ENCODE peak calls at places on chromosomes 5 and 9, in eight cellular contexts. H is cardiac muscle cell; A is CD4-positive, alpha-beta memory T cell; E is psoas muscle; N is aorta; C is fibroblast of lung; L is A549; R is stomach. K is an unnamed sample. For H3K4me1, the result is how much of the 10 kb centered on the place peaks cover.

GRCh38 chr5:149749481-149750365 is 19.6 kb downstream of the PPARGC1B start:
- DNase-seq in L (no peak), H (no peak), C (no peak), R (no peak), A (no peak), N (no peak), E (no peak), K (no peak)

GRCh38 chr9:31873717-31874116 is 510.7 kb upstream of the ACO1 start:
- DNase-seq in R (no peak), E (no peak), H (no peak), L (no peak), N (no peak), A (no peak), C (no peak), K (no peak)

GRCh38 chr9:2576631-2577030 is 45.0 kb upstream of the VLDLR start:
- DNase-seq in L (no peak), C (peak), R (no peak), H (no peak), E (no peak), A (no peak), N (no peak), K (no peak)

GRCh38 chr5:136128416-136128935 is 4.2 kb upstream of the SMAD5 start:
- DNase-seq in E (no peak), C (no peak), N (no peak), L (no peak), A (no peak), H (no peak), R (no peak), K (no peak)

GRCh38 chr5:71601222-71602026 is 14.3 kb downstream of the MCCC2 start:
- DNase-seq in R (peak), A (peak), E (no peak), L (peak), H (peak), C (peak), N (no peak), K (peak)

GRCh38 chr5:141934099-141934844 is 10.6 kb downstream of the DELE1 start:
- DNase-seq in L (no peak), C (no peak), R (peak), H (no peak), E (no peak), N (peak), A (no peak), K (no peak)

GRCh38 chr9:94903961-94904421 is 177.5 kb downstream of the AOPEP start:
- DNase-seq in N (no peak), L (peak), H (no peak), C (no peak), E (no peak), A (no peak), R (no peak), K (no peak)

GRCh38 chr9:2718698-2719033 is 1.4 kb downstream of the KCNV2 start:
- DNase-seq in L (no peak), R (no peak), E (no peak), A (no peak), C (no peak), H (no peak), N (no peak), K (no peak)

GRCh38 chr9:100601216-100601615 is 23.3 kb downstream of the CAVIN4 start:
- DNase-seq in N (no peak), A (peak), E (no peak), L (peak), C (peak), H (peak), R (peak), K (peak)

GRCh38 chr5:111914957-111915356 is 158.0 kb upstream of the NREP start:
- DNase-seq in E (no peak), N (no peak), H (no peak), C (no peak), A (no peak), L (no peak), R (no peak), K (no peak)

GRCh38 chr5:151622367-151623097 is 31.4 kb upstream of the FAT2 start:
- DNase-seq in H (no peak), L (no peak), C (no peak), N (no peak), E (no peak), A (no peak), R (no peak), K (no peak)

GRCh38 chr5:77374686-77375085 is 117.4 kb downstream of the WDR41 start:
- DNase-seq in A (no peak), N (no peak), H (no peak), E (no peak), L (no peak), C (no peak), R (no peak), K (no peak)

GRCh38 chr5:38497946-38498345 is 58.5 kb downstream of the LIFR start:
- DNase-seq in N (no peak), L (peak), E (no peak), H (no peak), R (no peak), A (no peak), C (peak), K (no peak)

GRCh38 chr9:129867138-129868032 is 32.1 kb downstream of the USP20 start:
- DNase-seq in C (no peak), E (no peak), H (no peak), L (no peak), R (no peak), A (no peak), N (no peak), K (no peak)

GRCh38 chr5:62259699-62260220 is 46.2 kb upstream of the KIF2A start:
- DNase-seq in N (no peak), C (no peak), H (no peak), R (no peak), A (no peak), L (no peak), E (no peak), K (no peak)

GRCh38 chr5:45179686-45180085 is 370.9 kb downstream of the MRPS30 start:
- DNase-seq in N (no peak), H (no peak), E (no peak), R (no peak), L (no peak), A (no peak), C (no peak), K (no peak)

GRCh38 chr5:98268162-98268860 is 505.2 kb upstream of the RGMB start:
- DNase-seq in C (no peak), L (no peak), E (no peak), A (no peak), R (no peak), N (no peak), H (no peak), K (no peak)

GRCh38 chr9:122264360-122265264 is at the start of the genes MRRF and RBM18:
- DNase-seq in L (peak), H (peak), A (peak), C (peak), E (peak), R (peak), N (peak), K (peak)

GRCh38 chr9:129595903-129596540 is 24.9 kb downstream of the C9orf50 start:
- DNase-seq in E (no peak), A (no peak), C (no peak), R (no peak), H (no peak), L (no peak), N (no peak), K (no peak)

GRCh38 chr5:171120986-171121622 is 187.9 kb upstream of the TLX3 start:
- DNase-seq in H (no peak), N (no peak), L (no peak), E (no peak), R (no peak), A (no peak), C (no peak), K (no peak)

GRCh38 chr9:19229725-19230355 is 653 bp upstream of the DENND4C start:
- DNase-seq in C (no peak), A (peak), N (peak), E (no peak), H (peak), R (no peak), L (peak), K (peak)

GRCh38 chr5:112737472-112738179 is at the start of gene APC:
- DNase-seq in H (peak), A (peak), R (peak), L (peak), C (peak), N (peak), E (peak), K (peak)

GRCh38 chr5:7494446-7495132 is 98.7 kb downstream of the ADCY2 start:
- DNase-seq in R (no peak), L (no peak), A (no peak), N (no peak), C (no peak), H (no peak), E (peak), K (no peak)

GRCh38 chr9:37971107-37971459 is 67.2 kb upstream of the SLC25A51 start:
- DNase-seq in C (no peak), H (no peak), A (no peak), N (peak), E (no peak), L (no peak), R (no peak), K (no peak)

GRCh38 chr9:70110194-70111041 is 66.8 kb downstream of the MAMDC2 start:
- DNase-seq in C (no peak), A (no peak), R (no peak), H (no peak), E (no peak), L (no peak), N (no peak), K (no peak)

GRCh38 chr5:77569409-77569808 is 69.1 kb downstream of the OTP start:
- DNase-seq in C (peak), E (no peak), L (no peak), R (no peak), H (no peak), A (no peak), N (no peak), K (no peak)

GRCh38 chr9:125106285-125106893 is 36.9 kb downstream of the SCAI start:
- DNase-seq in N (no peak), E (no peak), L (no peak), C (peak), R (no peak), H (no peak), A (no peak), K (no peak)

GRCh38 chr9:20312732-20313131 is 309.6 kb downstream of the MLLT3 start:
- DNase-seq in R (no peak), L (peak), N (no peak), H (no peak), E (no peak), C (peak), A (no peak), K (no peak)

GRCh38 chr9:89440548-89440947 is 57.4 kb downstream of the SEMA4D start:
- DNase-seq in E (peak), A (no peak), R (peak), L (no peak), N (no peak), H (no peak), C (no peak), K (no peak)

DNA sequence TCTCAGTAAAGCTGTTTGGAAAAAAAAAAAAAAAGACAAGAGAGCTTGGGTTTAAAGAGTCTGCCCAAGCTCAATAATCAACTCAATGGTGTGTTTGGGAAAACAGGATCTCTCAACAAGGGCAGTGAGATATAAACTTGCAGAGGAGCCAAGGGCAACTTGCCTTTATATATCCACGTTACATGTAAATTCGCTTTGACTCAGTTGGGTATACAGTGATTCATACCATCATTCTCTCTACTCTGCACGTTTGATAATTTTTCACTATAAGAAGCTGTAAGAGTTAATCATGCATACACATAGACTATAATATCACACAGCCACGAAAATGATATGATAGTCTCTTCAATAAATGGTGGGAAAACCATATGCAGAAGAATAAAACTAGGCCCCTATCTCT is 24.9 kb downstream of the ADAM19 start:
- DNase-seq in A (no peak), C (no peak), H (no peak), N (no peak), R (no peak), L (no peak), E (no peak), K (no peak)
- H3K4me1 ChIP-seq in A (half or more), C (under half), H (under half), N (under half), R (under half), L (half or more), E (half or more), K (half or more)

GRCh38 chr9:127953768-127954505 is 16.3 kb upstream of the DPM2 start:
- DNase-seq in R (no peak), A (no peak), C (no peak), H (no peak), N (no peak), L (no peak), E (no peak), K (no peak)
- H3K4me1 ChIP-seq in R (half or more), A (half or more), C (under half), H (under half), N (under half), L (half or more), E (under half), K (under half)

DNA sequence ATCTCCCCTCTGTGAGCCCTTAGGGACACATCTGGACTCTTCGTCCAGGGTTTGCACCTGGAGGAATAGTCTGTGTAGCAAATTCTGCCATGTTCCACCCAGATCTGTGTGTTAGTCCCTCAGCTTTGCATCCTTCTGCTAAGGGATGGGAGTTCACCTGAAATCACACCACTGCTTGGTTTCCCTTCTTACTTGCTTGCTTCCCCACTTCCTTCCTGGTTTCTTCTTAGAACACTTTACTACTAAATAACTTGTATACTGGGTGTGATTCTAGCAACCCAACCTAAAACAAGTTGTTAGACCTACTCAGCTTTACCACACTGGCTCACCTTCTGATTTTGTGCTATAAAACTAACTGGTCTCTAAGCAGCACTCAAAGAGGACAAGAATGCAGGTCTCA is 202.6 kb upstream of the MAP3K1 start:
- DNase-seq in C (no peak), E (no peak), N (no peak), R (no peak), L (no peak), H (no peak), A (peak), K (no peak)
- H3K4me1 ChIP-seq in C (under half), E (under half), N (under half), R (under half), L (under half), H (under half), A (half or more), K (under half)

GRCh38 chr5:154758501-154758900 is 3.3 kb downstream of the LARP1 start:
- DNase-seq in C (peak), A (no peak), N (no peak), H (no peak), E (no peak), R (no peak), L (no peak), K (no peak)
- H3K4me1 ChIP-seq in C (under half), A (half or more), N (under half), H (under half), E (half or more), R (half or more), L (under half), K (under half)

DNA sequence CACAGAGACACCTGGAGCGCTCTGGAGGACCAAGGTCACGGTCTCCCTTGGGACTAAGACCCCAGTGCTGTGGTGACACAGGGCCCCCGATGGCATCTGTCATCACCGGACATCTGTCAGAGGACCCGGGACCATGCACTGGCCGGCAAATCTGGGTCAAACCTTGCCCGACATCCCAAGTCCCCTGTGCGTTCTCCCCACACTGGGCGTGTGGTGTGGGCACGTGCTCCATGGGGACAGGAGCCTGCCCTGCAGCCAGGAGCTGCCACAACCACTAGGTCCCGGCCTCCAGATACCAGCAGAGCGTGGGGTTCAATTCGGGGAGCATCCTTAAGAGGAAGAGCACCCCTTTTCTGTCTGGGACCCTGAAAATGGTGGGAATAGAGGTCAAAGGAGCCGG is 3.5 kb downstream of the AGPAT2 start:
- DNase-seq in A (no peak), L (no peak), R (no peak), E (no peak), H (no peak), C (no peak), N (no peak), K (no peak)
- H3K4me1 ChIP-seq in A (under half), L (under half), R (under half), E (under half), H (under half), C (under half), N (under half), K (under half)

DNA sequence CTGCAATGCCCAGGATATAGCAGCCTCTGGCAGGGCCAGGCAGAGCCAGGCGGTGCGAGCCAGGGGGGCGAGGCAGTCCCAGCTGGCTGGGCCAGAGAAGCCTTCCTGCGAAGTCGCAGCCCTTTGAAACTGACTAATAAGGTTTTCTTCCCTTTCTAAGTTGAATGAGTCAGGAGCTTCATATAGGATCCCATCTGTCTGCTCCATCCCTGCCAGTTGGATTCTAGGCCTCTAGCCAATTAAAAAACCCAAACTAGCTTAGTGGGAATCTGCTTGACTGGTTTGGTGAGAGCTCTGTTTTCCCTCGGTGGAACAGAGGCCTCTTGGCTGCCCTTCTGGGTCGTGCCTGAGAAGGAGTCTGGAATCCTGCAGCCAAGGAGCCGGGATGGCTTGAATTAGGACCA is 70.1 kb upstream of the RAPGEF1 start:
- DNase-seq in C (peak), H (no peak), E (no peak), L (no peak), R (no peak), A (no peak), N (no peak), K (no peak)
- H3K4me1 ChIP-seq in C (under half), H (under half), E (under half), L (under half), R (under half), A (under half), N (under half), K (under half)

GRCh38 chr9:128057724-128058409 is 9.3 kb downstream of the NAIF1 start:
- DNase-seq in H (no peak), R (no peak), C (no peak), L (no peak), E (no peak), A (no peak), N (no peak), K (no peak)
- H3K4me1 ChIP-seq in H (under half), R (under half), C (under half), L (under half), E (under half), A (under half), N (under half), K (under half)

DNA sequence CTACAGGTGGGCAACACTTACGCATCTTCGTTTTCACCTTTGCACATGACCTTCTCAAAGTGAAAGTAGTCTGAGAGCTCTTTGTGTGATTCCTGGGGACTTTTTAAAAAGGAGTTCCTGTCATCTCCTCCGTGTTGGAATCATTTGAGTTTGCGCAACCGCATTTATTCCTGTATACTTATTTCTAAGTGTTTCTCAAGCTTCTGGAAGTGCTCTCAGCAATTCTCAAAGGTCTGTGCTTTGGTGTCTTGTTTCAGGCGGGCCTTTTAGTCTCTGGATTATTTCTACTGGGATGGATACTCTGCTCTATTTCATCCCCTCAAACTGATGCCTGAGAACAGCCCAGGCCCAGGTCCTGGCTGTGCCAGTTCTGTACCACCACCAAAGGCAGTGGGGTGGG is 226.5 kb upstream of the TUT7 start:
- DNase-seq in E (no peak), C (peak), R (no peak), N (no peak), L (no peak), A (no peak), H (no peak), K (no peak)
- H3K4me1 ChIP-seq in E (under half), C (under half), R (under half), N (under half), L (under half), A (under half), H (under half), K (under half)

GRCh38 chr5:172903790-172904189 is 55.4 kb upstream of the RPL26L1 start:
- DNase-seq in C (peak), L (peak), R (peak), E (no peak), N (peak), A (no peak), H (no peak), K (peak)

GRCh38 chr5:172904312-172904642 is 54.9 kb upstream of the RPL26L1 start:
- DNase-seq in C (no peak), A (no peak), R (no peak), N (no peak), E (no peak), L (no peak), H (no peak), K (no peak)

GRCh38 chr5:172905771-172906170 is 53.5 kb upstream of the RPL26L1 start:
- DNase-seq in N (no peak), E (no peak), A (no peak), C (no peak), R (no peak), L (no peak), H (no peak), K (no peak)

GRCh38 chr5:172905346-172905756 is 53.9 kb upstream of the RPL26L1 start:
- DNase-seq in N (no peak), A (no peak), R (no peak), L (no peak), C (no peak), H (no peak), E (no peak), K (no peak)

GRCh38 chr5:172904643-172905345 is 54.4 kb upstream of the RPL26L1 start:
- DNase-seq in R (peak), L (peak), E (peak), H (no peak), N (peak), A (no peak), C (peak), K (peak)
- H3K4me1 ChIP-seq in R (half or more), L (half or more), E (half or more), H (under half), N (under half), A (under half), C (under half), K (half or more)

K was measured in SJSA1.